ENCODE peak calls at places on chromosomes 5 and 9, in seven cellular contexts. U is cardiac muscle cell; C is lower lobe of right lung; G is CD8-positive, alpha-beta memory T cell; M is breast epithelium; O is body of pancreas; K is mesendoderm. S is an unnamed sample. For H3K4me1 and H3K27me3, the result is how much of the 10 kb centered on the place peaks cover.

GRCh38 chr5:146378981-146379380 is 40.3 kb downstream of the POU4F3 start:
- DNase-seq in U (no peak), O (no peak), C (no peak), G (no peak), M (no peak), K (no peak), S (no peak)

GRCh38 chr9:114317665-114318357 is 5.1 kb upstream of the ORM1 start:
- DNase-seq in M (no peak), O (no peak), U (peak), C (no peak), K (no peak), G (no peak), S (peak)

GRCh38 chr5:9544502-9545300 is 1.2 kb downstream of the SEMA5A start:
- DNase-seq in O (peak), M (peak), U (peak), K (peak), C (peak), G (no peak), S (peak)

GRCh38 chr5:174229640-174230350 is 184.3 kb downstream of the NSG2 start:
- DNase-seq in C (no peak), U (peak), K (no peak), O (no peak), G (no peak), M (no peak), S (no peak)

GRCh38 chr5:122099060-122099790 is 21.2 kb upstream of the LOX start:
- DNase-seq in K (peak), U (peak), G (no peak), M (no peak), C (no peak), O (no peak), S (peak)

GRCh38 chr9:127862075-127863011 is 7.9 kb upstream of the ENG start:
- DNase-seq in G (peak), K (no peak), M (no peak), U (peak), C (peak), O (no peak), S (peak)

GRCh38 chr5:150987746-150988145 is 32.6 kb upstream of the GPX3 start:
- DNase-seq in K (no peak), M (no peak), O (no peak), U (no peak), G (no peak), C (no peak), S (no peak)

GRCh38 chr9:78973906-78974305 is 597.9 kb upstream of the TLE4 start:
- DNase-seq in M (no peak), K (peak), C (no peak), U (no peak), O (no peak), G (no peak), S (no peak)

GRCh38 chr5:158234323-158235158 is 375.6 kb upstream of the CLINT1 start:
- DNase-seq in K (peak), O (no peak), G (no peak), U (peak), M (no peak), C (no peak), S (no peak)

GRCh38 chr9:94498801-94499454 is 56.0 kb upstream of the PCAT7 start:
- DNase-seq in O (no peak), U (no peak), G (no peak), M (no peak), C (no peak), K (no peak), S (no peak)

GRCh38 chr9:120942186-120943001 is 15.8 kb upstream of the TRAF1 start:
- DNase-seq in O (no peak), U (no peak), G (no peak), C (no peak), K (peak), M (no peak), S (peak)

GRCh38 chr9:120944434-120945125 is 18.0 kb upstream of the TRAF1 start:
- DNase-seq in C (no peak), K (no peak), O (no peak), U (no peak), M (no peak), G (no peak), S (no peak)

GRCh38 chr9:120937596-120937995 is 11.0 kb upstream of the TRAF1 start:
- DNase-seq in G (no peak), M (no peak), O (no peak), C (no peak), K (no peak), U (peak), S (no peak)

GRCh38 chr9:120940573-120940972 is 14.0 kb upstream of the TRAF1 start:
- DNase-seq in M (no peak), G (no peak), O (no peak), K (no peak), C (no peak), U (no peak), S (no peak)

GRCh38 chr9:120941046-120941770 is 14.6 kb upstream of the TRAF1 start:
- DNase-seq in C (no peak), M (no peak), G (no peak), O (no peak), U (peak), K (no peak), S (no peak)
- H3K4me1 ChIP-seq in C (under half), M (under half), G (under half), O (under half), U (under half), K (under half), S (under half)

DNA sequence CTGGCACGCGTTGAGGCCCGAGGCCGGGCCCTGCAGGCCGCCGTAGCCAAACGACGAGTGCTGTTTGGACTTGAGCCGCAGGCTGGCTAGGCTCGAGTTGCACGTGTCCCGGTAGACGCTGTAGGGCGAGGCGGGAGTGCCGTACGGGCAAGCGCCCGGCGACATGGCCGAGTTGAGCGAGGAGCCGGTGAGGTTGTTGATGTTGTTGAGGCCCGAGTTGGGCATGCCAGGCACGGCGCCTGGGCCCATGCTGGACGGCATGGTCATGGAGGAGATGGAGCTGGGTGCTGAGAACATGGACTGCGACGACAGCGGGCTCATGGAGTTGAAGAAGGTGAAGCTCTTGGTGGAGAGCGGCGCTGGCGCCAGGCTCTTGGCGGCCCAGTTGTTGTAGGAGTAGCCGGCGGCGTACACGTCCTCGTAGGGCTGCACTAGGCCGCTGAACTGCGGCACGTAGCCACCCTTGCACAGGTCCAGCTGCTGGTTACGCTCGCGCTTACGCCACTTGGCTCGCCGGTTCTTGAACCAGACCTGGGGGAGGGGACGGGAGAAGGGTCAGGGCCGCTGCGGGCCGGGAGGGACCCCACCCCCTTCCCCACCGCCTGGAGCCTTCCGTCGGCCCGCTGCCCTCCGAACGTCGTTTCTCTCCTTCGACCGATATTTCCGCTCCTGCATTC is 5.1 kb downstream of the PITX1 start:
- DNase-seq in M (no peak), G (no peak), U (no peak), O (no peak), C (peak), K (peak), S (no peak)
- H3K27me3 ChIP-seq in M (half or more), G (under half), U (half or more), O (under half), C (half or more), K (under half), S (half or more)

GRCh38 chr5:172792693-172793570 is 21.9 kb upstream of the DUSP1 start:
- DNase-seq in K (no peak), C (peak), O (no peak), M (no peak), U (no peak), G (no peak), S (peak)
- H3K4me1 ChIP-seq in K (under half), C (half or more), O (under half), M (under half), U (under half), G (under half), S (half or more)

DNA sequence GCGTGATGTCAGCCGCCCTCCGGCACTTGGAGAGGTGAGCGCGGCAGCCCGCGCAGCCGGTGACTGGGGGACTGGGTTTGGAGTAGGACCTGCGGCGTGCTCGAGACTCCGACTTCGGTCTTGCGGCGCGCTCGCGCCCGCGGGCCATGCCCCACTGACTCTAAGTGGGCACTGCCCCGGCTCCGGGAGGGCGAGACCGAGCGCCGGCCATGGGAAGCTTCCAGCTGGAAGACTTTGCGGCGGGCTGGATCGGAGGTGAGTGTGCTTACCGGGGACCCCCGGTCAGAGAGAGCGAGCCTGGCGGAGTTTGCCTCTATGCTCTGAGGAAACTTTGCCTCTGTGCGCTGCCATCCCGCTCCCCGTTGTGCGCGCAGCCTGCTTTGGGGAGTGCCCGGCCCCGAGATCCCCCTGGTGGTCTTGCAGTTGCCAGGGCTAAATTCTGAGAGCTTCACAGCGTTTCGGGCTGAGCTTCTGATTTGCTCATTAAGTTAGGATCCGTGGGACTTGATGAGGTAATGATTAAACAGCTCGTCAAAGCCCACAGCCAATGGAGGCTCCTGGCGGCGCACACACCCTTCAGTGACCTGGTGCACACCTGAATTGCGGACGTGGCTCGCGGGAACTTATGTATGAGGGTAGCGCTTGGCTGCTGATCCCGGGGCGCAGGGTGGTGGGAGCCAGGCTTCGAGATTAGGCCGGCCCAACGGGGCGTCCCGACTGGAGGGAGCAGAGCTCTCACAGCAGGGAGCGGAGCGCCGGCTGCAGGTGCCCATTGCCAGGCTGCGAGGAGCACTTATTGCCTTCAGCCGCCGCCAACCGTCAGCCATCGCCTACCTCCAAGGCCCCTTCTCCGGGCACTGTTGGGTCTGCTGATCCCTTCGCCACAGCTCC is at the start of gene SLC25A48:
- DNase-seq in K (peak), U (peak), G (no peak), O (peak), M (no peak), C (no peak), S (no peak)
- H3K27me3 ChIP-seq in K (under half), U (half or more), G (under half), O (under half), M (under half), C (half or more), S (under half)

GRCh38 chr5:176996780-176997179 is 9.8 kb downstream of the UIMC1 start:
- DNase-seq in U (peak), M (no peak), G (no peak), C (no peak), O (no peak), K (no peak), S (no peak)

GRCh38 chr5:176998828-176999227 is 7.8 kb downstream of the UIMC1 start:
- DNase-seq in M (no peak), O (no peak), K (no peak), U (no peak), C (no peak), G (no peak), S (no peak)

GRCh38 chr5:176995896-176996767 is 10.4 kb downstream of the UIMC1 start:
- DNase-seq in O (no peak), C (no peak), M (no peak), U (peak), G (no peak), K (no peak), S (no peak)

GRCh38 chr5:176995122-176995490 is 11.5 kb downstream of the UIMC1 start:
- DNase-seq in M (no peak), O (no peak), G (no peak), U (no peak), C (no peak), K (peak), S (no peak)

GRCh38 chr5:176994460-176995121 is 12.0 kb downstream of the UIMC1 start:
- DNase-seq in K (peak), C (peak), O (peak), M (no peak), U (peak), G (no peak), S (peak)
- H3K4me1 ChIP-seq in K (under half), C (under half), O (under half), M (under half), U (under half), G (under half), S (under half)